ENCODE peak calls at places on chromosomes 3 and 15, in four cellular contexts. I is neuronal stem cell, R is H9, P is mesendoderm. E is an unnamed sample.

GRCh38 chr3:71652786-71653419 is 69.4 kb upstream of the FOXP1 start:
- DNase-seq in I (peak), R (no peak), P (peak), E (peak)

GRCh38 chr15:75904241-75904631 is 558 bp downstream of the FBXO22 start:
- DNase-seq in I (peak), R (peak), P (peak), E (peak)

GRCh38 chr15:47586653-47587224 is 130.6 kb upstream of the SEMA6D start:
- DNase-seq in I (no peak), R (no peak), P (no peak), E (no peak)

GRCh38 chr15:80584561-80584964 is 110.5 kb upstream of the ABHD17C start:
- DNase-seq in I (no peak), R (peak), P (no peak), E (no peak)

GRCh38 chr15:39131605-39132004 is 449.3 kb upstream of the THBS1 start:
- DNase-seq in I (no peak), R (no peak), P (no peak), E (peak)

GRCh38 chr3:22284559-22284958 is 533.5 kb upstream of the ZNF385D start:
- DNase-seq in I (no peak), R (no peak), P (no peak), E (peak)

GRCh38 chr3:112688085-112688769 is 47.3 kb upstream of the CCDC80 start:
- DNase-seq in I (no peak), R (no peak), P (no peak), E (no peak)

GRCh38 chr3:101725890-101726275 is 1.5 kb downstream of the CEP97 start:
- DNase-seq in I (no peak), R (no peak), P (no peak), E (no peak)

GRCh38 chr3:126445506-126445905 is 30.2 kb downstream of the ZXDC start:
- DNase-seq in I (no peak), R (no peak), P (no peak), E (no peak)
- H4K8ac ChIP-seq in I (no peak), R (no peak), P (no peak), E (no peak)

GRCh38 chr3:32861681-32862080 is 43.9 kb downstream of the TRIM71 start:
- DNase-seq in I (no peak), R (no peak), P (no peak), E (no peak)
- H4K8ac ChIP-seq in I (no peak), R (no peak), P (no peak), E (no peak)

DNA sequence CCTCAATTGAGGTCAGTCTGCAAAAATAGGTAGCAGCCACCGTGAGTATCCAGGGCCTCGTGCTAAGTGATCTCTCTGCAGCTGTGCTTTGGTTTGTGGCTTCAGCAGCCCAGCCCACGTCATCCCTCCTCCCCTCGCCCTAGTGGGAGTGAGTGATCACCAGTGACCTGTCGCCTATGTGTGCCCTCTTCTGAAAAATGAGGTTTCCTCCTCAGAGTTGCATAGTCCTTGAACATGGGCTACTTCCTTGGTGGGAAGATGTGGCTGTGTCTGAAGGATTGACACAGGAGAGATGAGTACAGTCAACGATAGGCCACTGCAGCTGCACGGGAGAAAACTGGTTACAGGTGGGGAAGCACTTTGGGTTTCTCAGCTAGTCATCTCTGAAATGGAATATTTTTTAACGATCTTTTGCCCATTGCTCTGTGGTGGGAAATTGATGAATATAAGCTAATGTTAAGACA is 144.8 kb upstream of the BHLHE40 start:
- DNase-seq in I (no peak), R (no peak), P (no peak), E (peak)
- H4K8ac ChIP-seq in I (no peak), R (no peak), P (no peak), E (no peak)

GRCh38 chr3:48209438-48209837 is 13.9 kb upstream of the CAMP start:
- DNase-seq in I (no peak), R (no peak), P (no peak), E (no peak)
- H4K8ac ChIP-seq in I (no peak), R (no peak), P (no peak), E (no peak)

GRCh38 chr3:13091898-13092620 is 18.8 kb upstream of the IQSEC1 start:
- DNase-seq in I (peak), R (peak), P (peak), E (peak)
- H4K8ac ChIP-seq in I (no peak), R (no peak), P (no peak), E (no peak)

GRCh38 chr15:33278816-33279612 is 31.8 kb upstream of the RYR3 start:
- DNase-seq in I (no peak), R (peak), P (peak), E (peak)
- H4K8ac ChIP-seq in I (no peak), R (no peak), P (no peak), E (no peak)

GRCh38 chr15:99741835-99742234 is 8.6 kb upstream of the LYSMD4 start:
- DNase-seq in I (no peak), R (no peak), P (no peak), E (no peak)
- H4K8ac ChIP-seq in I (no peak), R (no peak), P (no peak), E (no peak)